ENCODE peak calls at places on chromosomes 12 and 14, in eight cellular contexts. One of them, this sample, is unnamed.
A peak's percentile ranks its signal among the peaks of the same experiment; 100 is the strongest.

GRCh38 chr14:105107781-105108515 is 42.7 kb upstream of the GPR132 start:
- DNase-seq in Peyer's patch: no peak
- DNase-seq in heart left ventricle: no peak
- DNase-seq in upper lobe of left lung: no peak
- DNase-seq in HCT116: no peak
- DNase-seq in adrenal gland: peak; percentile 8
- DNase-seq in stomach: no peak
- DNase-seq in HepG2: no peak
- DNase-seq in this sample: no peak

GRCh38 chr12:53659609-53660008 is 16.3 kb downstream of the ATP5MC2 start:
- DNase-seq in upper lobe of left lung: no peak
- DNase-seq in stomach: no peak
- DNase-seq in HCT116: no peak
- DNase-seq in Peyer's patch: no peak
- DNase-seq in heart left ventricle: no peak
- DNase-seq in adrenal gland: no peak
- DNase-seq in HepG2: no peak
- DNase-seq in this sample: no peak

GRCh38 chr14:64696355-64696844 is 7.8 kb upstream of the PLEKHG3 start:
- DNase-seq in HepG2: no peak
- DNase-seq in upper lobe of left lung: peak; percentile 41
- DNase-seq in heart left ventricle: no peak
- DNase-seq in Peyer's patch: no peak
- DNase-seq in HCT116: no peak
- DNase-seq in adrenal gland: no peak
- DNase-seq in stomach: no peak
- DNase-seq in this sample: no peak

GRCh38 chr14:96249016-96249415 is 7.0 kb upstream of the BDKRB1 start:
- DNase-seq in heart left ventricle: no peak
- DNase-seq in upper lobe of left lung: no peak
- DNase-seq in Peyer's patch: no peak
- DNase-seq in HepG2: no peak
- DNase-seq in adrenal gland: no peak
- DNase-seq in stomach: no peak
- DNase-seq in HCT116: no peak
- DNase-seq in this sample: no peak

GRCh38 chr14:64636208-64636979 is 67.8 kb upstream of the PLEKHG3 start:
- DNase-seq in Peyer's patch: peak; percentile 52
- DNase-seq in adrenal gland: peak; percentile 80
- DNase-seq in heart left ventricle: peak; percentile 77
- DNase-seq in stomach: peak; percentile 77
- DNase-seq in HCT116: peak; percentile 47
- DNase-seq in HepG2: peak; percentile 27
- DNase-seq in upper lobe of left lung: peak; percentile 73
- DNase-seq in this sample: no peak

GRCh38 chr14:79093542-79093941 is 923.4 kb downstream of the NRXN3 start:
- DNase-seq in HepG2: no peak
- DNase-seq in stomach: no peak
- DNase-seq in upper lobe of left lung: no peak
- DNase-seq in HCT116: no peak
- DNase-seq in adrenal gland: no peak
- DNase-seq in Peyer's patch: no peak
- DNase-seq in heart left ventricle: no peak
- DNase-seq in this sample: no peak

GRCh38 chr12:100988278-100988625 is 193.7 kb downstream of the ANO4 start:
- DNase-seq in HCT116: no peak
- DNase-seq in HepG2: no peak
- DNase-seq in adrenal gland: no peak
- DNase-seq in heart left ventricle: no peak
- DNase-seq in upper lobe of left lung: no peak
- DNase-seq in Peyer's patch: no peak
- DNase-seq in stomach: no peak
- DNase-seq in this sample: no peak

GRCh38 chr14:77660754-77661153 is 44.3 kb upstream of the SPTLC2 start:
- DNase-seq in adrenal gland: no peak
- DNase-seq in heart left ventricle: no peak
- DNase-seq in HepG2: no peak
- DNase-seq in HCT116: no peak
- DNase-seq in upper lobe of left lung: no peak
- DNase-seq in Peyer's patch: no peak
- DNase-seq in stomach: no peak
- DNase-seq in this sample: no peak

GRCh38 chr14:28975084-28975483 is 208.5 kb downstream of the FOXG1 start:
- DNase-seq in stomach: no peak
- DNase-seq in heart left ventricle: no peak
- DNase-seq in Peyer's patch: no peak
- DNase-seq in adrenal gland: no peak
- DNase-seq in HepG2: no peak
- DNase-seq in HCT116: no peak
- DNase-seq in upper lobe of left lung: no peak
- DNase-seq in this sample: no peak

DNA sequence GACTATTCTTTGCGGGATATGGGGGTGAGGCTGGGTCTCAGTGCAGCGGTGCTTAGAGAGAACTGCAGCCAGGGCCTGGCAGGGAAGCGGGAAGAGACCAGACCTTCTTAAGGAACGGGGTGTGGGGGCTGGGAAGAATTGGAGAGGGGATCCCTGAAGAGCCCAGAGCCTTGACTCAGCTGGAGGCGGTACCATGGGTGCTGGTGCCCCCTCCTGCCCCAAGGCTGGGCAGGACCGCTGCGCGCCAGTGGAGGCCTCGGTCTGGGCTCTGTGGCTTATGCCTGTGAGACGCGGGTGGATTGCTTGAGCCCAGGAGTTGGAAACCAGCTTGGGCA is 1.3 kb upstream of the RNU7-1 start:
- DNase-seq in HCT116: no peak
- DNase-seq in adrenal gland: peak; percentile 70
- DNase-seq in stomach: no peak
- DNase-seq in heart left ventricle: peak; percentile 60
- DNase-seq in Peyer's patch: no peak
- DNase-seq in HepG2: no peak
- DNase-seq in upper lobe of left lung: no peak
- DNase-seq in this sample: no peak
- H3K27ac ChIP-seq in HCT116: peak overlapping the region; percentile 99
- H3K27ac ChIP-seq in adrenal gland: peak overlapping the region; percentile 97
- H3K27ac ChIP-seq in stomach: no peak overlapping the region
- H3K27ac ChIP-seq in heart left ventricle: peak overlapping the region; percentile 99
- H3K27ac ChIP-seq in Peyer's patch: peak overlapping the region; percentile 96
- H3K27ac ChIP-seq in HepG2: peak overlapping the region; percentile 98
- H3K27ac ChIP-seq in upper lobe of left lung: peak overlapping the region; percentile 98
- H3K27ac ChIP-seq in this sample: peak overlapping the region; percentile 95

DNA sequence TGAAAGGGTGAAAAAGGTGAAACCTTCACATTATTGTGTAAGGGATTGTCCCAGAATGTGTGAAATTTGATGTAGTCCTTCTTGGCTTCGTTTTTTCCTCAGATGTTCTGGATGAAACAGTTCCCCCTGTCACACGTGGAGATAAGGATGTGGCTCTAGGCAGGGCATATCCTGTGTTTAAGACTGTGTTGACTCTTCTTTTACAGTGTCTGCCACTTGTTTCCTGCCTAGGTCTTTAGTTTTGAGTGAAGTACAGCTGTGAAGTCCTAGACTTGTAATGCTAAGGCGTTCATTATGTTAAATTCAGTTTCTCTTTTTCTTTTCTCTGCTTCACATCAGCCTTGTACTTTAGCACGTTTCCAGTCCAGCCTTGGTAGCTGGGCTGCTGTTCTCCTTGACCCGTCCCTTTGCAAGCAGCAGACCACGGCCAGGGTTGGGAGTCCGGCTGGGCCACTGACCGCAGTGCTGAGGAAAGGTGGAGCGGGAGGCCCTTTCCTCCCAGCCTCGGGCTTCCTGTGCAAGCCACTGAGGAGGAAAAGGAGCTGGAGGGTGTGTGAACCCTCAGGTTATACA is 59.1 kb downstream of the RASSF3 start:
- DNase-seq in HepG2: peak; percentile 49
- DNase-seq in stomach: peak; percentile 73
- DNase-seq in adrenal gland: peak; percentile 63
- DNase-seq in HCT116: no peak
- DNase-seq in upper lobe of left lung: peak; percentile 73
- DNase-seq in heart left ventricle: peak; percentile 80
- DNase-seq in Peyer's patch: peak; percentile 61
- DNase-seq in this sample: no peak
- TF ChIP-seq POLR2A in HepG2: no peak
- TF ChIP-seq POLR2A in stomach: no peak
- TF ChIP-seq POLR2A in adrenal gland: no peak
- TF ChIP-seq POLR2A in HCT116: no peak
- TF ChIP-seq POLR2A in upper lobe of left lung: no peak
- TF ChIP-seq POLR2A in heart left ventricle: no peak
- TF ChIP-seq POLR2A in Peyer's patch: no peak
- TF ChIP-seq POLR2A in this sample: no peak

GRCh38 chr12:194276-194675 is 19.7 kb downstream of the SLC6A12 start:
- DNase-seq in adrenal gland: no peak
- DNase-seq in HCT116: no peak
- DNase-seq in Peyer's patch: no peak
- DNase-seq in stomach: no peak
- DNase-seq in upper lobe of left lung: no peak
- DNase-seq in HepG2: no peak
- DNase-seq in heart left ventricle: peak; percentile 17
- DNase-seq in this sample: no peak
- H3K27ac ChIP-seq in adrenal gland: no peak overlapping the region
- H3K27ac ChIP-seq in HCT116: no peak overlapping the region
- H3K27ac ChIP-seq in Peyer's patch: no peak overlapping the region
- H3K27ac ChIP-seq in stomach: no peak overlapping the region
- H3K27ac ChIP-seq in upper lobe of left lung: no peak overlapping the region
- H3K27ac ChIP-seq in HepG2: no peak overlapping the region
- H3K27ac ChIP-seq in heart left ventricle: no peak overlapping the region
- H3K27ac ChIP-seq in this sample: no peak overlapping the region

GRCh38 chr14:103347091-103347815 is 13.2 kb downstream of the EIF5 start:
- DNase-seq in heart left ventricle: no peak
- DNase-seq in Peyer's patch: no peak
- DNase-seq in stomach: no peak
- DNase-seq in adrenal gland: no peak
- DNase-seq in HCT116: no peak
- DNase-seq in HepG2: peak; percentile 57
- DNase-seq in upper lobe of left lung: no peak
- DNase-seq in this sample: no peak

GRCh38 chr14:103346286-103346685 is 12.2 kb downstream of the EIF5 start:
- DNase-seq in heart left ventricle: no peak
- DNase-seq in adrenal gland: no peak
- DNase-seq in stomach: no peak
- DNase-seq in HCT116: no peak
- DNase-seq in Peyer's patch: no peak
- DNase-seq in upper lobe of left lung: no peak
- DNase-seq in HepG2: no peak
- DNase-seq in this sample: no peak

GRCh38 chr14:103341250-103342129 is 7.5 kb downstream of the EIF5 start:
- DNase-seq in adrenal gland: no peak
- DNase-seq in heart left ventricle: no peak
- DNase-seq in upper lobe of left lung: no peak
- DNase-seq in HepG2: no peak
- DNase-seq in Peyer's patch: no peak
- DNase-seq in stomach: no peak
- DNase-seq in HCT116: no peak
- DNase-seq in this sample: no peak

GRCh38 chr14:103343164-103343879 is 9.3 kb downstream of the EIF5 start:
- DNase-seq in stomach: no peak
- DNase-seq in HCT116: no peak
- DNase-seq in Peyer's patch: no peak
- DNase-seq in heart left ventricle: no peak
- DNase-seq in adrenal gland: no peak
- DNase-seq in HepG2: no peak
- DNase-seq in upper lobe of left lung: no peak
- DNase-seq in this sample: no peak

GRCh38 chr14:103343905-103344797 is 10.1 kb downstream of the EIF5 start:
- DNase-seq in upper lobe of left lung: no peak
- DNase-seq in stomach: no peak
- DNase-seq in Peyer's patch: no peak
- DNase-seq in HCT116: no peak
- DNase-seq in heart left ventricle: no peak
- DNase-seq in HepG2: no peak
- DNase-seq in adrenal gland: no peak
- DNase-seq in this sample: no peak
- TF ChIP-seq POLR2A in upper lobe of left lung: no peak
- TF ChIP-seq POLR2A in stomach: no peak
- TF ChIP-seq POLR2A in Peyer's patch: no peak
- TF ChIP-seq POLR2A in HCT116: no peak
- TF ChIP-seq POLR2A in heart left ventricle: no peak
- TF ChIP-seq POLR2A in HepG2: peak; percentile 38
- TF ChIP-seq POLR2A in adrenal gland: no peak
- TF ChIP-seq POLR2A in this sample: no peak

DNA sequence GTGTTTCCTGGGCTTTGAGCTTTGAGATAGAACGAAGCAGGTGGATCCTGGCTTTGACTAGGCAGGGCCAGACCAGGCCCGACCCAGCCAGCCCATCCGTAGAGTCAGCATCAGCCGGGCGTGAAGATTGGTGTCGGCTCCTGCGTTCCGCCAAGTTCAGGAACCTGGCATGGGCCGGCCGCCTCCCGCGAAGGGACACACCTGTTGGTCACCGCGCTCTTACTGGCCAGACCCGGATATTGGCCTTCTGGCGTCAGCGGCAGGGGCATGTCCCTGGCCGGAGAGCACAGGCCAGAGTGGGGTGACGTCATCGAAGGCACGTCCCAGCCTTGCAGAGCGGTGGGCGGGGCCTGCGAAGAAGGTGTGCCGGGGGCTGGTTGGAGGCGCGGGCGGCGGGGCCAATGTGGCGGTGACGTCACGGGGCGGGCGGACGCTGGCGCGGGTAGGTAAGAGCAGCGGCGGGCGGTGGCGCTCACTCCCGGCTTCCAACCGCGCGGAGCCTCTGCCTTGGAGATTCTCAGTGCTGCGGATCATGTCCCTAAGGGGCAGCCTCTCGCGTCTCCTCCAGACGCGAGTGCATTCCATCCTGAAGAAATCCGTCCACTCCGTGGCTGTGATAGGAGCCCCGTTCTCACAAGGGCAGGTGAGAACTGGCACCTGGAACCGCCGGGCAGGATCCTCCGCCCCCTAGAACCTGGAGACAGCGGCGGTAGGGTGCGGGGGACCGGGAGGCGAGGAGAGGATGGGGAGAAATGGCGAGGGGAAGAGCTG is at the start of gene ARG2:
- DNase-seq in HCT116: peak; percentile 98
- DNase-seq in upper lobe of left lung: peak; percentile 100
- DNase-seq in HepG2: peak; percentile 95
- DNase-seq in adrenal gland: peak; percentile 97
- DNase-seq in stomach: peak; percentile 100
- DNase-seq in heart left ventricle: peak; percentile 98
- DNase-seq in Peyer's patch: peak; percentile 100
- DNase-seq in this sample: peak; percentile 97
- H3K27ac ChIP-seq in HCT116: no peak within 1 kb of the TSS
- H3K27ac ChIP-seq in upper lobe of left lung: peak within 1 kb of the TSS; percentile 81
- H3K27ac ChIP-seq in HepG2: peak within 1 kb of the TSS; percentile 61
- H3K27ac ChIP-seq in adrenal gland: peak within 1 kb of the TSS; percentile 82
- H3K27ac ChIP-seq in stomach: peak within 1 kb of the TSS; percentile 92
- H3K27ac ChIP-seq in heart left ventricle: no peak within 1 kb of the TSS
- H3K27ac ChIP-seq in Peyer's patch: peak within 1 kb of the TSS; percentile 76
- H3K27ac ChIP-seq in this sample: peak within 1 kb of the TSS; percentile 86

This sample was measured in vagina.